ENCODE peak calls at places on chromosomes 7 and 10, in ten cellular contexts. E is stimulated activated CD4-positive, alpha-beta T cell treated with anti-CD3 and anti-CD28 coated beads, Interleukin-4, amount 100 ng/mL, for 24 hours; V is GM13977; W is B cell; H is amniotic stem cell; T is C1 segment of cervical spinal cord; S is K562; J is renal cortical epithelial cell; Q is iris pigment epithelial cell; G is lung microvascular endothelial cell. R is an unnamed sample.

GRCh38 chr7:19508821-19509220 is 200.0 kb downstream of the POLR1F start:
- DNase-seq in G (no peak), Q (peak; percentile 45), V (no peak), H (no peak), W (no peak), S (no peak), J (no peak), T (no peak), E (no peak), R (no peak)

GRCh38 chr7:29375641-29376562 is 181.3 kb downstream of the CHN2 start:
- DNase-seq in T (no peak), G (no peak), E (no peak), Q (peak; percentile 30), V (no peak), J (peak; percentile 59), S (no peak), W (no peak), H (no peak), R (no peak)

GRCh38 chr7:72435366-72435765 is 23.2 kb upstream of the CALN1 start:
- DNase-seq in Q (no peak), J (no peak), V (no peak), G (no peak), T (peak; percentile 25), W (no peak), H (no peak), S (no peak), E (no peak), R (no peak)

GRCh38 chr10:29839826-29840515 is 205.2 kb upstream of the SVIL start:
- DNase-seq in J (peak; percentile 6), S (no peak), T (no peak), H (no peak), V (no peak), Q (no peak), G (no peak), W (no peak), E (no peak), R (no peak)

GRCh38 chr7:55164527-55164926 is 145.7 kb downstream of the EGFR start:
- DNase-seq in S (no peak), V (no peak), H (no peak), T (no peak), W (no peak), J (no peak), Q (no peak), E (no peak), G (no peak), R (no peak)

GRCh38 chr10:14050598-14050997 is 280.1 kb downstream of the FRMD4A start:
- DNase-seq in W (no peak), V (no peak), Q (no peak), G (no peak), J (no peak), T (no peak), S (no peak), H (no peak), E (no peak), R (no peak)

GRCh38 chr7:87219545-87220025 is at the start of gene TMEM243:
- DNase-seq in J (peak; percentile 40), E (peak; percentile 79), Q (peak; percentile 76), G (peak; percentile 83), H (peak; percentile 20), W (peak; percentile 93), V (peak; percentile 89), S (peak; percentile 62), T (peak; percentile 61), R (peak; percentile 83)

GRCh38 chr10:125149278-125150047 is 10.9 kb downstream of the CTBP2 start:
- DNase-seq in J (peak; percentile 90), T (no peak), W (no peak), S (peak; percentile 25), H (no peak), E (no peak), G (peak; percentile 87), Q (peak; percentile 86), V (no peak), R (peak; percentile 67)

GRCh38 chr10:131418686-131419085 is 107.2 kb upstream of the TCERG1L start:
- DNase-seq in Q (peak; percentile 6), W (no peak), T (no peak), E (no peak), J (no peak), G (no peak), S (no peak), H (no peak), V (no peak), R (no peak)

GRCh38 chr7:2572101-2572842 is 13.5 kb downstream of the IQCE start:
- DNase-seq in S (peak; percentile 69), W (no peak), G (peak; percentile 72), V (no peak), T (no peak), E (peak; percentile 18), H (peak; percentile 31), J (peak; percentile 44), Q (peak; percentile 69), R (peak; percentile 29)

GRCh38 chr7:99392659-99393362 is 15.6 kb downstream of the PDAP1 start:
- DNase-seq in S (peak; percentile 76), J (no peak), E (peak; percentile 80), H (no peak), T (no peak), V (peak; percentile 72), G (peak; percentile 62), Q (peak; percentile 76), W (peak; percentile 88), R (peak; percentile 48)

GRCh38 chr10:95457319-95457886 is 103.8 kb downstream of the SORBS1 start:
- DNase-seq in V (no peak), W (no peak), E (no peak), G (peak; percentile 27), H (no peak), Q (no peak), S (no peak), T (no peak), J (peak; percentile 97), R (no peak)

GRCh38 chr10:4953405-4953804 is 9.8 kb upstream of the AKR1C1 start:
- DNase-seq in G (no peak), Q (no peak), E (no peak), J (no peak), V (no peak), W (no peak), S (no peak), H (no peak), T (no peak), R (no peak)

GRCh38 chr10:71999360-72000072 is 35.3 kb downstream of the CHST3 start:
- DNase-seq in H (no peak), G (no peak), E (no peak), V (no peak), W (peak; percentile 26), Q (peak; percentile 74), T (peak; percentile 65), S (no peak), J (peak; percentile 21), R (peak; percentile 78)

GRCh38 chr10:126908729-126909526 is 3.7 kb downstream of the DOCK1 start:
- DNase-seq in H (no peak), J (no peak), S (no peak), V (no peak), G (no peak), E (no peak), Q (no peak), W (no peak), T (no peak), R (no peak)

GRCh38 chr7:149669121-149669818 is 104.1 kb downstream of the ZNF467 start:
- DNase-seq in W (peak; percentile 5), S (no peak), E (no peak), T (no peak), Q (peak; percentile 34), J (peak; percentile 34), H (no peak), G (peak; percentile 22), V (no peak), R (no peak)

GRCh38 chr10:117933036-117933435 is 113.7 kb downstream of the RAB11FIP2 start:
- DNase-seq in E (no peak), G (no peak), Q (peak; percentile 73), W (no peak), T (no peak), J (peak; percentile 49), V (no peak), S (no peak), H (no peak), R (no peak)

GRCh38 chr7:130695840-130696239 is 9.5 kb upstream of the TSGA13 start:
- DNase-seq in Q (peak; percentile 39), S (peak; percentile 41), T (no peak), G (peak; percentile 57), H (peak; percentile 5), V (peak; percentile 37), E (no peak), W (peak; percentile 24), J (peak; percentile 33), R (peak; percentile 57)